ENCODE peak calls at places on chromosomes 16 and 17, in eight cellular contexts. One of them, this sample, is unnamed.

GRCh38 chr16:88066680-88067529 is 115.7 kb downstream of the BANP start:
- DNase-seq in activated naive CD4-positive, alpha-beta T cell: no peak
- DNase-seq in astrocyte of the hippocampus: no peak
- DNase-seq in naive B cell: no peak
- DNase-seq in psoas muscle: no peak
- DNase-seq in HT1080: no peak
- DNase-seq in AG09319: no peak
- DNase-seq in memory B cell: no peak
- DNase-seq in this sample: no peak

GRCh38 chr17:32909787-32910369 is 18.1 kb upstream of the TMEM98 start:
- DNase-seq in activated naive CD4-positive, alpha-beta T cell: no peak
- DNase-seq in astrocyte of the hippocampus: peak; percentile 84
- DNase-seq in naive B cell: peak; percentile 36
- DNase-seq in psoas muscle: peak; percentile 45
- DNase-seq in HT1080: peak; percentile 70
- DNase-seq in AG09319: peak; percentile 77
- DNase-seq in memory B cell: peak; percentile 60
- DNase-seq in this sample: peak; percentile 79

GRCh38 chr16:73750639-73751038 is 546.0 kb upstream of the PSMD7 start:
- DNase-seq in activated naive CD4-positive, alpha-beta T cell: no peak
- DNase-seq in astrocyte of the hippocampus: no peak
- DNase-seq in naive B cell: no peak
- DNase-seq in psoas muscle: no peak
- DNase-seq in HT1080: no peak
- DNase-seq in AG09319: no peak
- DNase-seq in memory B cell: no peak
- DNase-seq in this sample: no peak

GRCh38 chr17:17109896-17110295 is 67.6 kb downstream of the MPRIP start:
- DNase-seq in activated naive CD4-positive, alpha-beta T cell: no peak
- DNase-seq in astrocyte of the hippocampus: no peak
- DNase-seq in naive B cell: peak; percentile 44
- DNase-seq in psoas muscle: no peak
- DNase-seq in HT1080: no peak
- DNase-seq in AG09319: no peak
- DNase-seq in memory B cell: no peak
- DNase-seq in this sample: no peak

GRCh38 chr16:87093804-87094203 is 223.4 kb downstream of the C16orf95 start:
- DNase-seq in activated naive CD4-positive, alpha-beta T cell: no peak
- DNase-seq in astrocyte of the hippocampus: no peak
- DNase-seq in naive B cell: no peak
- DNase-seq in psoas muscle: no peak
- DNase-seq in HT1080: no peak
- DNase-seq in AG09319: no peak
- DNase-seq in memory B cell: no peak
- DNase-seq in this sample: no peak

GRCh38 chr17:73359987-73360410 is 48.2 kb upstream of the CDC42EP4 start:
- DNase-seq in activated naive CD4-positive, alpha-beta T cell: no peak
- DNase-seq in astrocyte of the hippocampus: peak; percentile 33
- DNase-seq in naive B cell: no peak
- DNase-seq in psoas muscle: no peak
- DNase-seq in HT1080: no peak
- DNase-seq in AG09319: no peak
- DNase-seq in memory B cell: no peak
- DNase-seq in this sample: no peak

GRCh38 chr17:2704890-2705248 is 6.7 kb downstream of the CLUH start:
- DNase-seq in activated naive CD4-positive, alpha-beta T cell: no peak
- DNase-seq in astrocyte of the hippocampus: no peak
- DNase-seq in naive B cell: no peak
- DNase-seq in psoas muscle: no peak
- DNase-seq in HT1080: no peak
- DNase-seq in AG09319: no peak
- DNase-seq in memory B cell: no peak
- DNase-seq in this sample: no peak

GRCh38 chr17:78953356-78954350 is 26.1 kb downstream of the LGALS3BP start:
- DNase-seq in activated naive CD4-positive, alpha-beta T cell: no peak
- DNase-seq in astrocyte of the hippocampus: no peak
- DNase-seq in naive B cell: no peak
- DNase-seq in psoas muscle: no peak
- DNase-seq in HT1080: no peak
- DNase-seq in AG09319: no peak
- DNase-seq in memory B cell: no peak
- DNase-seq in this sample: no peak

GRCh38 chr17:61284174-61284573 is 115.5 kb upstream of the TBX2 start:
- DNase-seq in activated naive CD4-positive, alpha-beta T cell: no peak
- DNase-seq in astrocyte of the hippocampus: peak; percentile 69
- DNase-seq in naive B cell: no peak
- DNase-seq in psoas muscle: no peak
- DNase-seq in HT1080: peak; percentile 92
- DNase-seq in AG09319: no peak
- DNase-seq in memory B cell: no peak
- DNase-seq in this sample: no peak

GRCh38 chr17:73027130-73027741 is 65.3 kb downstream of the SLC39A11 start:
- DNase-seq in activated naive CD4-positive, alpha-beta T cell: no peak
- DNase-seq in astrocyte of the hippocampus: peak; percentile 50
- DNase-seq in naive B cell: no peak
- DNase-seq in psoas muscle: no peak
- DNase-seq in HT1080: no peak
- DNase-seq in AG09319: no peak
- DNase-seq in memory B cell: no peak
- DNase-seq in this sample: no peak

GRCh38 chr17:62994931-62995330 is 28.9 kb downstream of the TANC2 start:
- DNase-seq in activated naive CD4-positive, alpha-beta T cell: no peak
- DNase-seq in astrocyte of the hippocampus: no peak
- DNase-seq in naive B cell: no peak
- DNase-seq in psoas muscle: no peak
- DNase-seq in HT1080: no peak
- DNase-seq in AG09319: no peak
- DNase-seq in memory B cell: no peak
- DNase-seq in this sample: no peak

This sample was measured in hepatic stellate cell.